ENCODE peak calls at places on chromosome 9, in six cellular contexts. H is neural progenitor cell, R is esophagus muscularis mucosa, Z is HL-60, M is brain microvascular endothelial cell, V is astrocyte. A is an unnamed sample.

GRCh38 chr9:89428901-89429890 is 68.7 kb downstream of the SEMA4D start:
- DNase-seq in H (peak), R (no peak), Z (no peak), M (no peak), V (no peak), A (no peak)

GRCh38 chr9:91119679-91120078 is 242.0 kb downstream of the AUH start:
- DNase-seq in H (no peak), R (no peak), Z (no peak), M (peak), V (peak), A (peak)

GRCh38 chr9:137534256-137535119 is 15.7 kb downstream of the PNPLA7 start:
- DNase-seq in H (peak), R (no peak), Z (peak), M (peak), V (peak), A (peak)

GRCh38 chr9:21558627-21559401 is 76.7 kb upstream of the IFNE start:
- DNase-seq in H (peak), R (no peak), Z (no peak), M (no peak), V (no peak), A (no peak)

GRCh38 chr9:133509179-133510083 is 15.3 kb downstream of the MYMK start:
- DNase-seq in H (peak), R (no peak), Z (no peak), M (no peak), V (no peak), A (peak)

GRCh38 chr9:131666029-131666428 is 73.8 kb downstream of the RAPGEF1 start:
- DNase-seq in H (no peak), R (no peak), Z (no peak), M (no peak), V (no peak), A (no peak)

GRCh38 chr9:1490341-1491115 is 440.4 kb downstream of the DMRT2 start:
- DNase-seq in H (no peak), R (no peak), Z (no peak), M (no peak), V (no peak), A (no peak)

GRCh38 chr9:87670572-87671264 is 55.2 kb upstream of the CTSL start:
- DNase-seq in H (no peak), R (peak), Z (no peak), M (no peak), V (no peak), A (no peak)

GRCh38 chr9:21527579-21527978 is 45.5 kb upstream of the IFNE start:
- DNase-seq in H (no peak), R (no peak), Z (no peak), M (no peak), V (no peak), A (no peak)

DNA sequence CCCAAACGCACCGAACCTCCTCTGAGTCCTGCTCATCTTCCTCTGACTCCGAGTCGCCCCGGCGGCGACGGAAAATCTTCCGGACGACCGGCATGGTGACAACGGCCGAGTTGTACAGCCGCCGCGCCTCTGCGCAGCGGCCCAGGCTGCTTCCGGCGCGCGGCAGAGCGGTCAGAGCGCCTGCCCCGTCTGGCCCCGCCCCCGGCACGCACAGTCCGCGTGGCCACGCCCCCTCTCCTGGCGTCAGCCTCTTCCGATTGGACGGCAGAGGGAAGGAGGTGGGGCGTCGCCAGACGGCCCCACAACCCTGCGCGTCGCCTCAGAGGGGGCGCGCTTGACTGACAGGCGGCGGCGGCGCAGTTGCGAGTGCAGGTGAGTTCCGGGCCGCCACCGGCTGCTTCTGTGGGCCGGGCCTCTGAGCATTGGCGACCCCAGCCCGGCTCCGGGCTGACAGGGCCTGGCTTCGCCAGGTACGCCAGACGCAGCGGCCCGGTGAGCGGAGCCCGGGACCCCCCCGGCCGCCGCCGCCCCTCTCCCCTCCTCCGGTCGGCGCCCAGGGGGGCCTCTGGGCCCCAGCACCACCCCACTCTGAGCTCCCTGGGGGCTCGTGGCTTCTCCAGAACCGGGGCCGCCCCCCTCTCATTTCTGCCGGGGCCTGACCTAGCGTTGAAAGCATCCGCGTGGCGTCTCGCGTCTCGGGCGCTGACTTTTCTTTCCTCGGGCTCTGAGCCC is at the start of the genes C9orf78 and USP20:
- DNase-seq in H (peak), R (peak), Z (peak), M (peak), V (peak), A (peak)
- H3K27ac ChIP-seq in H (no peak), R (peak), Z (peak), M (peak), V (peak), A (peak)

DNA sequence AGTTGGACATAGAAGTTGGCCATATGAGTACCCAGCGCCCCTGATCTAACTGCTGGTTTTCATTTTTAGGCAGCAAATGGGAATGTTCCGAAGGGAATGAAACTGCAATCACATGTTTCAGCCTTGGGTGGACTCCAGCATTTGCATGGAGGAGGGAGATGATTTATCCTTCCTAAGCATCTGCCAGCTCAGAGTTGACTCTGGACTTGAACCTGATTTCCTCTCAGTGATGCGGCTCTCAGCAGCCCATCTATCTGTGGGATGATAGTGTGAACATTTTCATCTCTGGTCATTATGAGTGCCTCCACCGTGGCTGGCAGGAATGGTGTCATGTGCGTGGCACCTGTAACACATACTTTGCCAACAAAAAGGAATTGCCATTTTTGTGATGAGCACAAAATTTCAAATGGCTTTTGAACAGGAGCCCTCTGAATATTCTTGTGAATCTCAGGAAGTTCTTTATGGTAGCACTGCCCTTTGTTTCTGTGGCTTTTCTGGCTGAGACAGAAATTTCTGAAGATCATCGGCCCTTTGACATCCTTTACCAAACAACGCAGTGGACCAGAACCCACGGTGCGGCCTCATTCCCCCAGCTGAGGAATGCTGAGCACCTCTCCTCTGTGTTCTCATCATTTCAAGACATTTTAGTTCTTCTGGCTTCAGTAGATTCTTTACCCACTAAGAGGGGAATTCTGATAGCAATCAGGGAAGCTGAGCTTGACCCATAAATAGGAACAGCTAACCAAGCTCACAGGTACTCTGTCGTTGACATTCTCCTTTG is 28.5 kb downstream of the FUBP3 start:
- DNase-seq in H (no peak), R (no peak), Z (no peak), M (peak), V (peak), A (no peak)
- TF ChIP-seq CTCF in H (no peak), R (no peak), Z (no peak), M (no peak), V (no peak), A (no peak)

DNA sequence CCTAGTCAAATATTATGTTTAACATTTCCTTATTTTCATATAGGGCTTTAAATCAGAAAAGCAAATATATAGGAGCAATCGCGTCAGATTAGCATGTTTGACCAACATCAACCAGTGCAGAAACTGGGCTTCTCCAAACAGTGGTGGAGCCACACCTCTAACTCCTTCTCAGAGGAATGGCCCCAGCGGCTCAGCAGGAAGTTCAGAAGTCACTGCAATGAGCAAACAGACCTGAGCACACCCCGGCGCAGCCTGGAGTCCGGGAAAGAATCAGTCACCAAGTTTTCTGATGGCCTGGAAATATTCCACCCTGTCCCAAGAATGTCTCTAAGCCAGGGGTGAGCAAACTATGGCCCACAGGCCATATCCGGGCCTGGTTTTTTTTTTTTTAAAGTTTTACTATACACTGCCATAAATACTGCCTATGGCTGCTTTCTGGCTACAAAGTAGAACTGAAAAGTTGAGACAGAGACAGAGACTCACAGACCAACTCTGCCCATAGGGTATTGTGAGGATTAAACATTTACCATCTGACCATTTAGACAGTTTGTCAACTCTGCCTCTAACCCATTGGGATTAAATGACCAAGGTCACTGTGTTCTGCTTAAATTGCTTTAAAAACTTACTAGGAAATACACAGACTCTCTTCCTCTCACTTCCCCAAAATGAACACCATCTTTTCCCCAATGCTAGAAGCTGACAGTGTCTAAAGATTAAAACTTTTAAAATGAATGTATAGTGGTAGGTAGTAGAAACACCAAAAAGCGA is 5.4 kb downstream of the GOLM1 start:
- DNase-seq in H (no peak), R (no peak), Z (no peak), M (peak), V (no peak), A (no peak)
- H3K27ac ChIP-seq in H (no peak), R (no peak), Z (no peak), M (peak), V (no peak), A (no peak)

GRCh38 chr9:98255578-98256296 is at the start of gene TBC1D2:
- DNase-seq in H (peak), R (peak), Z (peak), M (peak), V (peak), A (peak)
- TF ChIP-seq CTCF in H (peak), R (no peak), Z (no peak), M (peak), V (peak), A (no peak)